ENCODE peak calls at places on chromosomes 3 and 15, in nine cellular contexts. M is MM.1S; R is NCI-H1694; B is stimulated activated CD8-positive, alpha-beta memory T cell treated with anti-CD3 and anti-CD28 coated beads, Interleukin-15, amount 100 ng/mL, for 1 hour; G is T-cell; O is Daoy; Q is WTC11; D is NCI-H187; A is stimulated activated naive CD4-positive, alpha-beta T cell treated with Interleukin-2 at 50 U/mL for 16 hours. T is an unnamed sample.

GRCh38 chr3:127392146-127392470 is 104.3 kb upstream of the PRR20G start:
- DNase-seq in D (no peak), O (no peak), R (no peak), Q (no peak), B (no peak), G (no peak), A (no peak), M (no peak), T (no peak)

GRCh38 chr3:117928836-117929235 is 1105.8 kb downstream of the IGSF11 start:
- DNase-seq in B (no peak), O (no peak), Q (no peak), A (no peak), M (no peak), D (no peak), G (no peak), R (no peak), T (no peak)

GRCh38 chr3:48475188-48475587 is 28.7 kb downstream of the ATRIP start:
- DNase-seq in A (no peak), R (no peak), M (no peak), O (no peak), G (no peak), Q (peak), B (no peak), D (no peak), T (no peak)

GRCh38 chr15:52257734-52258062 is 37.9 kb downstream of the MYO5C start:
- DNase-seq in G (no peak), B (no peak), D (peak), O (peak), M (no peak), Q (no peak), R (no peak), A (no peak), T (peak)

GRCh38 chr3:136740351-136740957 is 11.7 kb downstream of the STAG1 start:
- DNase-seq in Q (no peak), M (no peak), D (no peak), A (no peak), R (no peak), G (no peak), B (no peak), O (no peak), T (no peak)

GRCh38 chr3:66463734-66464511 is 36.9 kb downstream of the LRIG1 start:
- DNase-seq in Q (no peak), O (no peak), R (no peak), G (no peak), M (no peak), B (no peak), D (no peak), A (no peak), T (no peak)

GRCh38 chr3:187989458-187990153 is 164.4 kb upstream of the LPP start:
- DNase-seq in M (no peak), G (no peak), Q (peak), D (peak), R (no peak), O (no peak), B (no peak), A (no peak), T (peak)

GRCh38 chr3:194952882-194953281 is 267.2 kb downstream of the FAM43A start:
- DNase-seq in D (no peak), A (no peak), O (no peak), R (no peak), Q (no peak), B (no peak), G (no peak), M (no peak), T (peak)

GRCh38 chr3:75978686-75979085 is 193.3 kb upstream of the ZNF717 start:
- DNase-seq in B (no peak), D (no peak), G (no peak), A (no peak), Q (no peak), R (no peak), O (no peak), M (no peak), T (no peak)

GRCh38 chr15:58755956-58756355 is 6.4 kb upstream of the ADAM10 start:
- DNase-seq in M (no peak), O (no peak), D (no peak), R (no peak), A (no peak), B (no peak), Q (no peak), G (no peak), T (no peak)

GRCh38 chr3:37913531-37913930 is 51.9 kb downstream of the CTDSPL start:
- DNase-seq in O (no peak), Q (no peak), M (no peak), A (no peak), D (no peak), B (no peak), R (no peak), G (no peak), T (no peak)

GRCh38 chr3:124648551-124648950 is 81.7 kb upstream of the UMPS start:
- DNase-seq in O (no peak), G (no peak), Q (no peak), B (no peak), D (no peak), A (no peak), M (no peak), R (no peak), T (no peak)

T was measured in NCI-H2107.